ENCODE peak calls at places on chromosomes 11 and 22, in four cellular contexts. M is HEK293T; V is C1 segment of cervical spinal cord; I is effector memory CD8-positive, alpha-beta T cell. C is an unnamed sample.

GRCh38 chr22:24271406-24271760 is 752 bp downstream of the SPECC1L start:
- DNase-seq in M (no peak), V (no peak), I (no peak), C (no peak)

GRCh38 chr11:32382339-32383049 is 52.8 kb downstream of the WT1 start:
- DNase-seq in V (no peak), I (no peak), M (no peak), C (no peak)

GRCh38 chr11:75022759-75023396 is 34.1 kb downstream of the NEU3 start:
- DNase-seq in M (peak; percentile 86), V (peak; percentile 24), I (peak; percentile 62), C (peak; percentile 68)

GRCh38 chr11:44264761-44265160 is 45.2 kb downstream of the ALX4 start:
- DNase-seq in V (no peak), M (no peak), I (no peak), C (no peak)

GRCh38 chr22:36435516-36436415 is 45.7 kb downstream of the TXN2 start:
- DNase-seq in I (peak; percentile 71), V (no peak), M (no peak), C (no peak)

GRCh38 chr11:47573321-47573720 is 5.4 kb downstream of the KBTBD4 start:
- DNase-seq in M (no peak), I (no peak), V (no peak), C (no peak)

GRCh38 chr11:121721961-121722360 is 269.2 kb upstream of the SORL1-AS1 start:
- DNase-seq in I (no peak), M (no peak), V (no peak), C (no peak)

GRCh38 chr11:113477321-113477720 is 2.1 kb upstream of the DRD2 start:
- DNase-seq in M (peak; percentile 18), V (no peak), I (no peak), C (no peak)

GRCh38 chr11:60005360-60005759 is 11.6 kb upstream of the OOSP4B start:
- DNase-seq in M (no peak), V (no peak), I (no peak), C (no peak)

GRCh38 chr11:120648706-120649250 is 137.2 kb downstream of the GRIK4 start:
- DNase-seq in I (no peak), M (no peak), V (no peak), C (no peak)

GRCh38 chr11:75152090-75152489 is 1.2 kb downstream of the SLCO2B1 start:
- DNase-seq in V (no peak), M (no peak), I (no peak), C (no peak)

GRCh38 chr22:22666307-22667091 is 22.1 kb downstream of the GGTLC2 start:
- DNase-seq in V (no peak), I (peak; percentile 11), M (peak; percentile 52), C (no peak)

GRCh38 chr11:62607729-62608128 is 4.8 kb downstream of the EML3 start:
- DNase-seq in I (no peak), M (no peak), V (no peak), C (no peak)

GRCh38 chr11:68780829-68781228 is 29.5 kb upstream of the TESMIN start:
- DNase-seq in I (no peak), V (no peak), M (peak; percentile 34), C (no peak)

GRCh38 chr11:71138737-71139425 is 113.5 kb downstream of the SHANK2 start:
- DNase-seq in V (no peak), I (no peak), M (no peak), C (no peak)

GRCh38 chr22:50548046-50548912 is 2.6 kb downstream of the KLHDC7B start:
- DNase-seq in M (no peak), V (no peak), I (no peak), C (no peak)

GRCh38 chr11:45684440-45684839 is 19.0 kb upstream of the CHST1 start:
- DNase-seq in V (no peak), M (no peak), I (no peak), C (no peak)

GRCh38 chr11:75059299-75059698 is 37.4 kb downstream of the OR2AT4 start:
- DNase-seq in I (no peak), M (no peak), V (no peak), C (no peak)

GRCh38 chr11:353315-353857 is 15.9 kb upstream of the B4GALNT4 start:
- DNase-seq in M (no peak), V (no peak), I (no peak), C (no peak)

GRCh38 chr11:95487391-95487790 is 256.4 kb upstream of the SESN3 start:
- DNase-seq in V (no peak), I (no peak), M (no peak), C (no peak)

GRCh38 chr11:19673924-19674390 is 38.7 kb upstream of the NAV2 start:
- DNase-seq in M (peak; percentile 44), V (no peak), I (no peak), C (no peak)

GRCh38 chr11:128859563-128860441 is 7.3 kb downstream of the KCNJ1 start:
- DNase-seq in V (no peak), M (peak; percentile 77), I (peak; percentile 74), C (peak; percentile 65)

GRCh38 chr22:25488244-25489020 is 76.0 kb upstream of the GRK3 start:
- DNase-seq in I (no peak), M (peak; percentile 55), V (no peak), C (no peak)

GRCh38 chr11:13008625-13009475 is at the start of gene RASSF10:
- DNase-seq in I (no peak), M (peak; percentile 17), V (peak; percentile 10), C (no peak)

GRCh38 chr11:133928628-133929059 is 28.1 kb downstream of the IGSF9B start:
- DNase-seq in V (no peak), I (no peak), M (no peak), C (peak; percentile 22)

GRCh38 chr22:37209140-37209845 is 3.0 kb downstream of the SSTR3 start:
- DNase-seq in V (no peak), M (no peak), I (no peak), C (no peak)

GRCh38 chr11:2575611-2576051 is 124.2 kb downstream of the KCNQ1OT1 start:
- DNase-seq in I (no peak), V (no peak), M (no peak), C (no peak)

GRCh38 chr22:24865508-24865907 is 59.5 kb downstream of the SGSM1 start:
- DNase-seq in V (no peak), I (no peak), M (no peak), C (no peak)

GRCh38 chr22:28052818-28053217 is 133.8 kb upstream of the PITPNB start:
- DNase-seq in M (no peak), V (no peak), I (no peak), C (no peak)

GRCh38 chr22:19450363-19451175 is 3.1 kb upstream of the C22orf39 start:
- DNase-seq in I (no peak), M (no peak), V (no peak), C (no peak)

GRCh38 chr11:12066056-12066798 is 44.2 kb upstream of the MICAL2 start:
- DNase-seq in I (no peak), V (no peak), M (no peak), C (no peak)

GRCh38 chr11:74739546-74740270 is 8.5 kb upstream of the CHRDL2 start:
- DNase-seq in V (no peak), M (peak; percentile 80), I (peak; percentile 23), C (peak; percentile 73)

GRCh38 chr11:122101625-122102291 is 14.3 kb downstream of the BLID start:
- DNase-seq in I (no peak), M (peak; percentile 35), V (peak; percentile 46), C (no peak)

GRCh38 chr11:62352355-62353336 is 15.4 kb downstream of the ASRGL1 start:
- DNase-seq in M (no peak), V (no peak), I (no peak), C (no peak)

GRCh38 chr11:71139516-71140205 is 112.7 kb downstream of the SHANK2 start:
- DNase-seq in V (peak; percentile 62), I (no peak), M (no peak), C (no peak)

GRCh38 chr11:94885133-94885532 is 88.2 kb downstream of the CWC15 start:
- DNase-seq in I (no peak), V (no peak), M (peak; percentile 2), C (no peak)

GRCh38 chr22:39311592-39312400 is 7.6 kb downstream of the RPL3 start:
- DNase-seq in M (peak; percentile 49), I (no peak), V (no peak), C (peak; percentile 70)

GRCh38 chr22:17974703-17975372 is 49.5 kb downstream of the MICAL3 start:
- DNase-seq in M (no peak), V (no peak), I (no peak), C (no peak)

GRCh38 chr22:32378703-32379272 is 21.1 kb downstream of the RFPL3 start:
- DNase-seq in I (no peak), M (peak; percentile 78), V (no peak), C (peak; percentile 30)

GRCh38 chr11:697811-698311 is 2.2 kb downstream of the TMEM80 start:
- DNase-seq in I (no peak), V (no peak), M (no peak), C (no peak)